ENCODE peak calls at places on chromosomes 12 and 14, in nine cellular contexts. K is foreskin fibroblast; P is effector CD4-positive, alpha-beta T cell; T is A549; U is AG10803; Q is activated naive CD4-positive, alpha-beta T cell; N is Right ventricle myocardium superior; B is HTR-8/SVneo; G is left cardiac atrium. O is an unnamed sample.
A peak's percentile ranks its signal among the peaks of the same experiment; 100 is the strongest.

GRCh38 chr12:50187084-50187900 is 20.1 kb upstream of the CERS5 start:
- DNase-seq in Q (no peak), P (no peak), B (peak; percentile 62), K (peak; percentile 67), T (no peak), G (no peak), N (no peak), U (peak; percentile 96), O (peak; percentile 52)

GRCh38 chr12:10966314-10966713 is 20.4 kb downstream of the TAS2R50 start:
- DNase-seq in P (no peak), N (no peak), B (no peak), Q (no peak), T (no peak), G (no peak), U (no peak), K (no peak), O (no peak)

GRCh38 chr12:25699454-25699853 is 146.4 kb upstream of the LMNTD1 start:
- DNase-seq in T (no peak), N (no peak), P (no peak), Q (no peak), B (no peak), K (peak; percentile 56), G (no peak), U (no peak), O (no peak)

GRCh38 chr14:93078830-93079229 is 36.9 kb downstream of the ITPK1 start:
- DNase-seq in P (no peak), T (no peak), G (no peak), K (peak; percentile 90), Q (no peak), U (peak; percentile 91), N (no peak), B (no peak), O (no peak)

GRCh38 chr12:12901158-12901791 is 9.9 kb downstream of the GPRC5A start:
- DNase-seq in Q (no peak), U (peak; percentile 91), K (peak; percentile 93), B (peak; percentile 57), N (no peak), G (peak; percentile 45), T (peak; percentile 55), P (no peak), O (peak; percentile 55)

GRCh38 chr14:33406766-33407165 is 468.1 kb downstream of the NPAS3 start:
- DNase-seq in Q (no peak), G (no peak), K (no peak), N (no peak), T (no peak), P (no peak), B (no peak), U (no peak), O (no peak)

GRCh38 chr12:29882771-29883315 is 99.1 kb upstream of the TMTC1 start:
- DNase-seq in U (no peak), G (no peak), B (no peak), Q (no peak), N (no peak), K (no peak), P (no peak), T (no peak), O (no peak)

GRCh38 chr12:56115329-56115728 is 1.1 kb upstream of the RPL41 start:
- DNase-seq in P (no peak), G (peak; percentile 53), N (no peak), B (no peak), K (peak; percentile 66), T (no peak), Q (no peak), U (peak; percentile 17), O (no peak)

GRCh38 chr14:49051328-49052060 is 534.7 kb downstream of the RPS29 start:
- DNase-seq in N (no peak), U (peak; percentile 58), B (no peak), G (no peak), K (no peak), Q (no peak), P (no peak), T (no peak), O (no peak)

GRCh38 chr12:99386907-99387306 is 260.6 kb upstream of the GARIN6 start:
- DNase-seq in B (peak; percentile 30), N (no peak), T (peak; percentile 13), G (no peak), P (no peak), K (peak; percentile 1), Q (no peak), U (peak; percentile 31), O (no peak)

GRCh38 chr12:92462049-92462448 is 240.7 kb upstream of the PLEKHG7 start:
- DNase-seq in P (no peak), K (no peak), G (no peak), T (no peak), B (no peak), N (no peak), U (peak; percentile 11), Q (no peak), O (no peak)

GRCh38 chr14:81521356-81521755 is 12.3 kb downstream of the SEL1L start:
- DNase-seq in G (no peak), Q (no peak), B (no peak), U (no peak), K (no peak), T (no peak), N (no peak), P (no peak), O (no peak)

O was measured in hepatic stellate cell.